ENCODE peak calls at places on chromosomes 5 and 9, in six cellular contexts. E is neuronal stem cell, N is GM23248, L is NT2/D1, V is SK-N-SH, Q is MM.1S. X is an unnamed sample. For H3K36me3, the result is how much of the 10 kb centered on the place peaks cover.

GRCh38 chr5:6328173-6328572 is 50.2 kb downstream of the MED10 start:
- DNase-seq in E (peak), N (peak), L (peak), V (no peak), Q (peak), X (peak)

GRCh38 chr9:125889524-125890473 is 142.6 kb downstream of the PBX3 start:
- DNase-seq in E (peak), N (peak), L (peak), V (peak), Q (no peak), X (no peak)

GRCh38 chr5:179355976-179356968 is 11.0 kb upstream of the ADAMTS2 start:
- DNase-seq in E (no peak), N (peak), L (no peak), V (no peak), Q (no peak), X (no peak)

GRCh38 chr9:107119735-107120134 is 163.3 kb upstream of the RAD23B start:
- DNase-seq in E (no peak), N (no peak), L (no peak), V (no peak), Q (no peak), X (no peak)

GRCh38 chr5:115453391-115454095 is 91.0 kb downstream of the FEM1C start:
- DNase-seq in E (no peak), N (no peak), L (no peak), V (no peak), Q (no peak), X (no peak)

GRCh38 chr5:27875148-27875547 is 836.8 kb upstream of the CDH9 start:
- DNase-seq in E (no peak), N (no peak), L (no peak), V (no peak), Q (no peak), X (no peak)

GRCh38 chr5:158484246-158484645 is 615.5 kb downstream of the EBF1 start:
- DNase-seq in E (no peak), N (peak), L (no peak), V (peak), Q (no peak), X (no peak)

GRCh38 chr5:124859027-124859426 is 112.6 kb upstream of the ZNF608 start:
- DNase-seq in E (no peak), N (peak), L (no peak), V (peak), Q (no peak), X (no peak)

GRCh38 chr9:89422151-89422918 is 75.6 kb downstream of the SEMA4D start:
- DNase-seq in E (no peak), N (peak), L (no peak), V (no peak), Q (no peak), X (no peak)

DNA sequence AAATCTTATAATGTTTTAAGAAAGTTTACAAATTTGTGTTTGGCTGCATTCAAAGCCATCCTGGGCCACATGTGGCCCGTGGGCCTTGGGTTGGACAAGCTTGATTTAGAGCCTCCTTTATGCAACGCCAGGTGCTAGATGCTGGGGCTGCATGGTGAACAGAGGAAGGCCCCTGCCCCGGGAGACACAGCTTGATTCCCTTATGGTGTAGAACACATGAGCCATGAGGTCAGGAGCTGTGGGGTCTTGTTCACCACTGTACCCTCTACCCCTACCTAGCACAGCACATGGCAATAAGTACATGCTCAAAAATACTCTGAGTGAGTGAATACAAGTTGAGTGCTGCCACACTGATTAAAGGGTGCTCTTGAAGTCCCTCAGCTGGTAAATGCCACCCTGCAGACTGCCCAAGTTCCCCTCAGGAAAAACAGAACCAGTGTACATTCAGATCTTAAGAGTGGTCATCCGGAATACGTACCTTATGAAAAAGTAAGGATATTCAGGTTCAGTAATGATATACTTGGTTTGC is 71.9 kb downstream of the ARRDC3 start:
- DNase-seq in E (no peak), N (no peak), L (no peak), V (no peak), Q (no peak), X (no peak)
- H3K36me3 ChIP-seq in E (under half), N (under half), L (under half), V (under half), Q (under half), X (under half)

GRCh38 chr5:138352071-138352721 is at the start of gene KDM3B:
- DNase-seq in E (peak), N (peak), L (peak), V (peak), Q (peak), X (no peak)

GRCh38 chr5:138352722-138353549 is 451 bp downstream of the KDM3B start:
- DNase-seq in E (peak), N (peak), L (no peak), V (peak), Q (peak), X (no peak)

GRCh38 chr5:138354387-138354786 is 1.9 kb downstream of the KDM3B start:
- DNase-seq in E (no peak), N (no peak), L (no peak), V (no peak), Q (no peak), X (no peak)

GRCh38 chr5:138353550-138353893 is 1.0 kb downstream of the KDM3B start:
- DNase-seq in E (no peak), N (peak), L (no peak), V (peak), Q (peak), X (no peak)

GRCh38 chr5:138354926-138355378 is 2.5 kb downstream of the KDM3B start:
- DNase-seq in E (peak), N (peak), L (no peak), V (peak), Q (peak), X (no peak)
- H3K4me3 ChIP-seq in E (no peak), N (peak), L (peak), V (peak), Q (peak), X (peak)

DNA sequence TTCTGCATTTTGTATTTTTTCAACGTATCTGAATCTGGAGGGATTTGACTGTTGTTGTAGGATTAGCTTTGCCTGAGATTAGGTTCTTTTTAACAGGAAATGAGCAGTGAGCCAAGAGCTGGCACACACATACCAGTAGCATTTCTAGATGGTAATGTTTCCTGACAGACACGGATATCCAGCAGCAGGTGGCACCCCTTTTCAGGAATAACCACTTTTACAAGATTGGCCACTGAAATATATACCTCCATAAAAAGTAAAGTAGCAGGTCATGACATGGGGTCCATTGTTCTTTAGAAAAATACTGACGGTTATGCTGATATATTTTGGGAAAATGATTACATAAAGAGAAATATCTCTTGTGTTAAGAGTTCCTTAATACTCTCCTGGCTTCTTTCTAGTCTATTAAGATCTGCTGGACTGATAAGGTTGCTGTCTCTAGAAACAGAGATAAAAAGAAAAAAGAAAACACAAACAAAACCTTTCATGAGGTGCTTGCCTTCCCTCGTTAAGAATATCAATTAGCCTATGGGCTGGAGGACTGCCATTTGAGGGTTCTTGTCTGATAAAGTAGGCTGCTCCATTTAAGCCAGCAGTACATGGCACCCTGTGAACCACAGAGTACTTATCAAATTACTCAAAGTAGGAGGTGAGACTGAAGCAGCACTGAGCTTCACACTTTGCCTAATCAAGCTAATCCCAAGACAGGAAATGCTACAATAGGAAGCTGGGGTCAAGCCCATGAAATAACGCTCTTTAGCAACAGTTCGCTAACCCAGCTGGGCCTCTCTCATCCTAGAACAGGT is 101.6 kb upstream of the PCA3 start:
- DNase-seq in E (no peak), N (no peak), L (no peak), V (no peak), Q (no peak), X (no peak)
- H3K9ac ChIP-seq in E (no peak), N (no peak), L (no peak), V (no peak), Q (no peak), X (no peak)

DNA sequence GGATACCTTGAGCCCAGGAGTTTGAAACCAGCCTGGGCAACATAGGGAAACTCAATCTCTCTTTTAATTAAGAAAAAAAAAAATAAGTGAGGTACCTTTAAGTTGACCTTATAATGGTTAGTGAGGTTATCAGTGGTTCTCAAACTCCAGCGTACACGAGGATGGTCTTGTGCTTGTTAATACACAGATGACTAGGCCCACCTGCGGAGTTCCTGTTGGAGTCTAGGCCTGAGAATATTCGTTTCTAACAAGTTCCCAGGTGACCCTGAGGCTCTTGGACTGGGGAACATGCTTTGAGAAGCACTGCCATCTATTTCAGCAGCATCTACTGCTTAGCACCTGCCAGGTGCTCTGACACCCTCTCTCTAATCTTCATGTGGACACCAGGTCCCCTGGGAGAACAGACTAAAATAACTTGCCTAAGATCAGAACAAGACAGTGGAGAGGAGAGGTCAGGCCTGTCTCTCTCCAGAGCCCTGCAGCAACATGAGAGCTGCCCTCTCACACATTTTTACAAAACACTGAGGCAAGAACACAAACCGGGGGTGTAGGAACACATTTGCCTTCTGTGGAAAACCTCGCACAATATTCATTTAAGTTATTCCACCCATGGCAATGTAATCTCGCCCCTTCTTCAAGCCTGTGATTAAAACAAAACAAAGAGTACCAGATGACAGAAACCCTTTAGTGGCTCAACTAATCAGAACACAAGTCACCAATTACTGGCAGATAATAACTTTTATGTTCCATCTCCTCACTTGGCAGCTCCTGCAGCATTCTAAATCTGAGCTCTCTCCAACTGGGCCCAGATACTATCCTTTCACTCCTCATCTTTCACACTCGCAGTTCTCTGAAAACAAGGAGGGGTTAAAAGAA is 24.5 kb downstream of the TLE1 start:
- DNase-seq in E (no peak), N (no peak), L (no peak), V (peak), Q (no peak), X (no peak)
- H3K36me3 ChIP-seq in E (under half), N (under half), L (under half), V (under half), Q (under half), X (under half)

GRCh38 chr5:132372542-132372941 is 3.0 kb downstream of the SLC22A5 start:
- DNase-seq in E (no peak), N (no peak), L (no peak), V (no peak), Q (no peak), X (no peak)
- H3K4me3 ChIP-seq in E (no peak), N (no peak), L (no peak), V (no peak), Q (no peak), X (no peak)

GRCh38 chr5:111946556-111946955 is 189.6 kb upstream of the NREP start:
- DNase-seq in E (no peak), N (no peak), L (no peak), V (no peak), Q (no peak), X (no peak)

GRCh38 chr5:111948078-111948477 is 191.1 kb upstream of the NREP start:
- DNase-seq in E (no peak), N (no peak), L (no peak), V (no peak), Q (no peak), X (no peak)

GRCh38 chr5:111948517-111948916 is 191.5 kb upstream of the NREP start:
- DNase-seq in E (no peak), N (peak), L (no peak), V (no peak), Q (no peak), X (no peak)

GRCh38 chr5:111942661-111943401 is 185.8 kb upstream of the NREP start:
- DNase-seq in E (no peak), N (peak), L (no peak), V (no peak), Q (no peak), X (no peak)

GRCh38 chr5:111945535-111945934 is 188.5 kb upstream of the NREP start:
- DNase-seq in E (no peak), N (no peak), L (no peak), V (no peak), Q (no peak), X (no peak)
- H3K9ac ChIP-seq in E (no peak), N (peak), L (no peak), V (no peak), Q (no peak), X (no peak)